ENCODE peak calls at places on chromosomes 2 and 18, in four cellular contexts. E, Q, I and B are unnamed samples.

GRCh38 chr2:134173338-134174016 is 80.4 kb upstream of the MGAT5 start:
- DNase-seq in E (no peak), Q (peak; percentile 92), I (no peak), B (peak; percentile 87)

GRCh38 chr2:68103026-68103425 is 40.2 kb upstream of the C1D start:
- DNase-seq in I (no peak), E (no peak), Q (peak; percentile 23), B (no peak)

GRCh38 chr18:60755134-60755533 is 382.6 kb upstream of the MC4R start:
- DNase-seq in Q (no peak), I (no peak), E (no peak), B (no peak)

GRCh38 chr2:26606847-26607190 is 34.3 kb downstream of the CIB4 start:
- DNase-seq in Q (peak; percentile 90), E (no peak), I (no peak), B (peak; percentile 78)

GRCh38 chr2:167052825-167053224 is 164.5 kb downstream of the XIRP2 start:
- DNase-seq in E (no peak), I (peak; percentile 30), Q (peak; percentile 73), B (peak; percentile 69)

GRCh38 chr2:234679766-234680687 is 183.1 kb upstream of the ARL4C start:
- DNase-seq in E (peak; percentile 56), I (peak; percentile 95), Q (peak; percentile 81), B (peak; percentile 88)

GRCh38 chr2:9703701-9704221 is 73.0 kb upstream of the YWHAQ start:
- DNase-seq in I (peak; percentile 78), E (no peak), Q (peak; percentile 29), B (peak; percentile 58)

GRCh38 chr2:168929031-168929430 is 27.9 kb downstream of the G6PC2 start:
- DNase-seq in Q (no peak), I (peak; percentile 54), E (no peak), B (no peak)

GRCh38 chr2:221283896-221284295 is 288.2 kb downstream of the EPHA4 start:
- DNase-seq in I (peak; percentile 7), Q (no peak), E (no peak), B (no peak)

GRCh38 chr18:72830109-72830508 is 37.7 kb downstream of the NETO1 start:
- DNase-seq in Q (peak; percentile 47), I (peak; percentile 1), E (no peak), B (no peak)

GRCh38 chr2:240781471-240782220 is 38.4 kb downstream of the KIF1A start:
- DNase-seq in Q (no peak), E (no peak), I (no peak), B (no peak)

GRCh38 chr2:163662141-163662780 is 73.5 kb downstream of the FIGN start:
- DNase-seq in I (peak; percentile 36), Q (no peak), E (no peak), B (no peak)

GRCh38 chr2:206389164-206389563 is 54.2 kb upstream of the ADAM23 start:
- DNase-seq in E (no peak), I (no peak), Q (no peak), B (no peak)

GRCh38 chr2:164773635-164774034 is 68.0 kb downstream of the COBLL1 start:
- DNase-seq in I (no peak), Q (no peak), E (no peak), B (no peak)

GRCh38 chr2:220076734-220077133 is 449.3 kb downstream of the SLC4A3 start:
- DNase-seq in Q (peak; percentile 45), I (peak; percentile 49), E (no peak), B (peak; percentile 37)

GRCh38 chr2:81645750-81646301 is 1341.3 kb upstream of the LRRTM1 start:
- DNase-seq in E (no peak), Q (no peak), I (no peak), B (no peak)

GRCh38 chr2:67834482-67834881 is 228.3 kb downstream of the C1D start:
- DNase-seq in Q (no peak), I (no peak), E (no peak), B (no peak)

GRCh38 chr2:206936456-206937222 is 2.7 kb upstream of the CPO start:
- DNase-seq in E (no peak), I (peak; percentile 5), Q (no peak), B (no peak)

GRCh38 chr2:168053676-168054075 is 193.7 kb downstream of the STK39 start:
- DNase-seq in I (no peak), Q (no peak), E (no peak), B (no peak)

GRCh38 chr2:54642684-54643430 is 80.6 kb upstream of the EML6 start:
- DNase-seq in E (no peak), I (no peak), Q (no peak), B (no peak)

GRCh38 chr2:174350018-174350417 is 15.3 kb downstream of the SP9 start:
- DNase-seq in Q (no peak), I (peak; percentile 39), E (no peak), B (no peak)

GRCh38 chr18:25230658-25231326 is 121.2 kb downstream of the ZNF521 start:
- DNase-seq in I (peak; percentile 89), Q (peak; percentile 45), E (peak; percentile 92), B (peak; percentile 50)

GRCh38 chr2:54855434-54855833 is 132.0 kb downstream of the EML6 start:
- DNase-seq in E (no peak), I (no peak), Q (peak; percentile 55), B (peak; percentile 59)

GRCh38 chr2:29014811-29015414 is 33.8 kb downstream of the TOGARAM2 start:
- DNase-seq in I (peak; percentile 70), Q (peak; percentile 45), E (no peak), B (peak; percentile 68)

GRCh38 chr2:10784719-10785118 is 27.9 kb downstream of the PDIA6 start:
- DNase-seq in E (no peak), Q (no peak), I (no peak), B (no peak)

GRCh38 chr2:181300600-181301291 is 156.4 kb upstream of the ITGA4 start:
- DNase-seq in I (no peak), E (no peak), Q (no peak), B (no peak)

GRCh38 chr2:98614024-98614739 is 5.8 kb downstream of the UNC50 start:
- DNase-seq in E (no peak), I (no peak), Q (no peak), B (no peak)

GRCh38 chr2:46779447-46779941 is 136.1 kb downstream of the MCFD2 start:
- DNase-seq in I (peak; percentile 58), Q (peak; percentile 96), E (peak; percentile 43), B (peak; percentile 95)

GRCh38 chr2:22359020-22359672 is 1025.8 kb upstream of the KLHL29 start:
- DNase-seq in Q (no peak), E (no peak), I (no peak), B (no peak)

GRCh38 chr2:24731040-24731439 is 62.2 kb downstream of the PTRHD1 start:
- DNase-seq in Q (no peak), I (no peak), E (no peak), B (no peak)

GRCh38 chr18:45569566-45569965 is 45.7 kb upstream of the SLC14A2 start:
- DNase-seq in I (no peak), Q (no peak), E (no peak), B (no peak)

GRCh38 chr2:238207006-238207405 is 3.5 kb upstream of the ILKAP start:
- DNase-seq in I (no peak), E (no peak), Q (no peak), B (no peak)

GRCh38 chr2:46181306-46181705 is 115.9 kb upstream of the EPAS1 start:
- DNase-seq in E (no peak), I (no peak), Q (no peak), B (no peak)

GRCh38 chr2:72933207-72933606 is 15.9 kb downstream of the EMX1 start:
- DNase-seq in E (no peak), I (no peak), Q (no peak), B (no peak)

GRCh38 chr2:28408764-28409599 is 16.3 kb downstream of the FOSL2 start:
- DNase-seq in Q (peak; percentile 79), I (peak; percentile 74), E (peak; percentile 51), B (peak; percentile 76)

GRCh38 chr2:30653847-30654246 is 153.4 kb downstream of the CAPN13 start:
- DNase-seq in Q (no peak), I (peak; percentile 29), E (no peak), B (no peak)

GRCh38 chr18:55510809-55511208 is 77.2 kb downstream of the TCF4 start:
- DNase-seq in E (peak; percentile 42), Q (peak; percentile 13), I (peak; percentile 99), B (peak; percentile 54)

GRCh38 chr2:74147729-74148456 is at the start of gene BOLA3:
- DNase-seq in Q (peak; percentile 78), I (peak; percentile 70), E (peak; percentile 76), B (peak; percentile 53)
- TF ChIP-seq CTCF in Q (peak; percentile 21), I (peak; percentile 11), E (peak; percentile 77), B (peak; percentile 63)

DNA sequence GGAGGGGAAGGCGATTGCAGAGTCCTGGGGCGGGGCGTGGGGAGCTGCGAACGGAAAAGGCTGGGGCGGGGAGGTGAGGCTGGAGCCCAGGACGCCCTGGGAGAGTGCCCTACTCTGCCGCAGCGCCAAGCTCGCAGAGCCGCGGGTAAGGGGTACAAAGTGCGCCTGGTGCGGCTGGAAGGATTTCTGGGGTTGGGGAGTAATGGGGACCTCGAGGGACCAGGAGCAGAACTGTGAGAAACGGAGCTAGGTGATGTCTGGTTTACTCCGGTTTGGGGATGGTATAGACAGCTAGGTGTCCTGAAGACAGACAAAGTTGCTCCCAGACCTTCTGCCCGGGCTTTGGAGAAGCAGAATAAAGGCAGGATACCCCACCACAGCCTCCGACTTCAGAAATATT is 718 bp upstream of the NXPH2 start:
- DNase-seq in E (no peak), Q (no peak), I (no peak), B (no peak)
- H3K4me3 ChIP-seq in E (no peak overlapping the region), Q (no peak overlapping the region), I (no peak overlapping the region), B (no peak overlapping the region)

GRCh38 chr18:63320690-63321265 is 1.2 kb upstream of the BCL2 start:
- DNase-seq in I (no peak), E (peak; percentile 64), Q (peak; percentile 33), B (peak; percentile 12)
- TF ChIP-seq CTCF in I (no peak), E (no peak), Q (no peak), B (no peak)

GRCh38 chr2:224040753-224041152 is 1.7 kb upstream of the SERPINE2 start:
- DNase-seq in E (no peak), Q (peak; percentile 28), I (no peak), B (no peak)
- H3K4me3 ChIP-seq in E (no peak overlapping the region), Q (no peak overlapping the region), I (no peak overlapping the region), B (no peak overlapping the region)

DNA sequence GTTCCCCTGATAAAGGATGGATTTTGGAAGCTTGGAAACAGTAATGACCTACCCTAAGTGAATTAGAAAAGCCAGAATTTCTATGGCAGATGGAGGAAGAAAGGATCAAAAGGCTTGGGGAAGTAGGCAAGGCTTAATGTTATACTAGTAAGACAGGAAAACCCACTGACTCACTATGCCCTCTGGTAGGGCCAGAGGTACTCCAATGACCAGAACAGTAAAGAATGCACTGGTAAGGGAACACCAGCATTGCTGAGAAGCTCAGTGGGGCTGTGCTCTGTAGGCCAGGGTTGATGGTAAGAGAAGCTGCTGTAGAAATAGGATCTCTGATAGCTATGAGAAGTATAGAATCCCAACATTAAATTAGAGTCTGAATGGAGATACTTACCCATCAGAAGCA is 126.4 kb downstream of the GFPT1 start:
- DNase-seq in I (no peak), E (no peak), Q (peak; percentile 62), B (peak; percentile 48)
- TF ChIP-seq CTCF in I (no peak), E (no peak), Q (no peak), B (no peak)

GRCh38 chr18:58578835-58579560 is 49.9 kb downstream of the ALPK2 start:
- DNase-seq in E (no peak), I (peak; percentile 70), Q (peak; percentile 72), B (peak; percentile 22)
- H3K4me3 ChIP-seq in E (no peak overlapping the region), I (peak overlapping the region; percentile 37), Q (no peak overlapping the region), B (no peak overlapping the region)